ENCODE peak calls at places on chromosomes 12 and 14, in four cellular contexts. One of them, this sample, is unnamed.

GRCh38 chr12:78534311-78534710 is 330.3 kb upstream of the SYT1 start:
- DNase-seq in activated naive CD4-positive, alpha-beta T cell treated with Interleukin-2 at 50 U/mL for 16 hours: no peak
- DNase-seq in frontal cortex: no peak
- DNase-seq in cardiac fibroblast: no peak
- DNase-seq in this sample: no peak

GRCh38 chr14:21796912-21797311 is 123.3 kb upstream of the OR4E1 start:
- DNase-seq in activated naive CD4-positive, alpha-beta T cell treated with Interleukin-2 at 50 U/mL for 16 hours: no peak
- DNase-seq in frontal cortex: no peak
- DNase-seq in cardiac fibroblast: no peak
- DNase-seq in this sample: no peak

GRCh38 chr12:1778911-1779310 is 41.5 kb upstream of the LRTM2 start:
- DNase-seq in activated naive CD4-positive, alpha-beta T cell treated with Interleukin-2 at 50 U/mL for 16 hours: no peak
- DNase-seq in frontal cortex: no peak
- DNase-seq in cardiac fibroblast: peak
- DNase-seq in this sample: no peak

GRCh38 chr12:83664650-83665049 is 977.9 kb downstream of the TMTC2 start:
- DNase-seq in activated naive CD4-positive, alpha-beta T cell treated with Interleukin-2 at 50 U/mL for 16 hours: no peak
- DNase-seq in frontal cortex: no peak
- DNase-seq in cardiac fibroblast: no peak
- DNase-seq in this sample: no peak

GRCh38 chr12:89372584-89373370 is 20.5 kb upstream of the DUSP6 start:
- DNase-seq in activated naive CD4-positive, alpha-beta T cell treated with Interleukin-2 at 50 U/mL for 16 hours: no peak
- DNase-seq in frontal cortex: no peak
- DNase-seq in cardiac fibroblast: peak
- DNase-seq in this sample: no peak

GRCh38 chr14:78075610-78076277 is 94.4 kb upstream of the NRXN3 start:
- DNase-seq in activated naive CD4-positive, alpha-beta T cell treated with Interleukin-2 at 50 U/mL for 16 hours: no peak
- DNase-seq in frontal cortex: no peak
- DNase-seq in cardiac fibroblast: no peak
- DNase-seq in this sample: no peak

GRCh38 chr12:126224032-126224431 is 1158.8 kb downstream of the AACS start:
- DNase-seq in activated naive CD4-positive, alpha-beta T cell treated with Interleukin-2 at 50 U/mL for 16 hours: no peak
- DNase-seq in frontal cortex: no peak
- DNase-seq in cardiac fibroblast: no peak
- DNase-seq in this sample: no peak

GRCh38 chr12:34625116-34625515 is 602.8 kb downstream of the ALG10 start:
- DNase-seq in activated naive CD4-positive, alpha-beta T cell treated with Interleukin-2 at 50 U/mL for 16 hours: no peak
- DNase-seq in frontal cortex: no peak
- DNase-seq in cardiac fibroblast: no peak
- DNase-seq in this sample: no peak

GRCh38 chr14:26415618-26416123 is 182.2 kb downstream of the NOVA1 start:
- DNase-seq in activated naive CD4-positive, alpha-beta T cell treated with Interleukin-2 at 50 U/mL for 16 hours: no peak
- DNase-seq in frontal cortex: no peak
- DNase-seq in cardiac fibroblast: no peak
- DNase-seq in this sample: no peak

GRCh38 chr12:53999596-54000104 is 311 bp upstream of the HOXC9 start:
- DNase-seq in activated naive CD4-positive, alpha-beta T cell treated with Interleukin-2 at 50 U/mL for 16 hours: no peak
- DNase-seq in frontal cortex: no peak
- DNase-seq in cardiac fibroblast: no peak
- DNase-seq in this sample: no peak

GRCh38 chr14:72643317-72643801 is 250.5 kb downstream of the DPF3 start:
- DNase-seq in activated naive CD4-positive, alpha-beta T cell treated with Interleukin-2 at 50 U/mL for 16 hours: no peak
- DNase-seq in frontal cortex: peak
- DNase-seq in cardiac fibroblast: peak
- DNase-seq in this sample: peak

GRCh38 chr14:54338696-54339317 is 58.0 kb upstream of the CDKN3 start:
- DNase-seq in activated naive CD4-positive, alpha-beta T cell treated with Interleukin-2 at 50 U/mL for 16 hours: no peak
- DNase-seq in frontal cortex: no peak
- DNase-seq in cardiac fibroblast: peak
- DNase-seq in this sample: no peak

GRCh38 chr12:131702573-131702877 is 8.4 kb upstream of the SFSWAP start:
- DNase-seq in activated naive CD4-positive, alpha-beta T cell treated with Interleukin-2 at 50 U/mL for 16 hours: no peak
- DNase-seq in frontal cortex: no peak
- DNase-seq in cardiac fibroblast: no peak
- DNase-seq in this sample: no peak

GRCh38 chr14:36254020-36254614 is 66.3 kb downstream of the MBIP start:
- DNase-seq in activated naive CD4-positive, alpha-beta T cell treated with Interleukin-2 at 50 U/mL for 16 hours: no peak
- DNase-seq in frontal cortex: no peak
- DNase-seq in cardiac fibroblast: peak
- DNase-seq in this sample: no peak

GRCh38 chr14:87309557-87309956 is 683.4 kb downstream of the GALC start:
- DNase-seq in activated naive CD4-positive, alpha-beta T cell treated with Interleukin-2 at 50 U/mL for 16 hours: no peak
- DNase-seq in frontal cortex: no peak
- DNase-seq in cardiac fibroblast: no peak
- DNase-seq in this sample: no peak

GRCh38 chr12:108805136-108805535 is 52.2 kb downstream of the SSH1 start:
- DNase-seq in activated naive CD4-positive, alpha-beta T cell treated with Interleukin-2 at 50 U/mL for 16 hours: no peak
- DNase-seq in frontal cortex: no peak
- DNase-seq in cardiac fibroblast: peak
- DNase-seq in this sample: no peak

GRCh38 chr12:10553148-10553547 is 47.5 kb downstream of the EIF2S3B start:
- DNase-seq in activated naive CD4-positive, alpha-beta T cell treated with Interleukin-2 at 50 U/mL for 16 hours: no peak
- DNase-seq in frontal cortex: no peak
- DNase-seq in cardiac fibroblast: no peak
- DNase-seq in this sample: no peak

GRCh38 chr12:104181313-104181712 is 34.3 kb upstream of the TXNRD1 start:
- DNase-seq in activated naive CD4-positive, alpha-beta T cell treated with Interleukin-2 at 50 U/mL for 16 hours: no peak
- DNase-seq in frontal cortex: no peak
- DNase-seq in cardiac fibroblast: peak
- DNase-seq in this sample: no peak

GRCh38 chr12:54036620-54037359 is 3.9 kb downstream of the HOXC5 start:
- DNase-seq in activated naive CD4-positive, alpha-beta T cell treated with Interleukin-2 at 50 U/mL for 16 hours: no peak
- DNase-seq in frontal cortex: no peak
- DNase-seq in cardiac fibroblast: no peak
- DNase-seq in this sample: no peak

GRCh38 chr12:111975161-111975931 is 37.6 kb downstream of the TMEM116 start:
- DNase-seq in activated naive CD4-positive, alpha-beta T cell treated with Interleukin-2 at 50 U/mL for 16 hours: no peak
- DNase-seq in frontal cortex: no peak
- DNase-seq in cardiac fibroblast: no peak
- DNase-seq in this sample: no peak

GRCh38 chr14:59688224-59689170 is 111.9 kb upstream of the CCDC175 start:
- DNase-seq in activated naive CD4-positive, alpha-beta T cell treated with Interleukin-2 at 50 U/mL for 16 hours: no peak
- DNase-seq in frontal cortex: no peak
- DNase-seq in cardiac fibroblast: peak
- DNase-seq in this sample: no peak

GRCh38 chr14:69968151-69968550 is 88.9 kb downstream of the SMOC1 start:
- DNase-seq in activated naive CD4-positive, alpha-beta T cell treated with Interleukin-2 at 50 U/mL for 16 hours: no peak
- DNase-seq in frontal cortex: no peak
- DNase-seq in cardiac fibroblast: no peak
- DNase-seq in this sample: no peak

GRCh38 chr12:123602651-123603195 is 824 bp downstream of the DDX55 start:
- DNase-seq in activated naive CD4-positive, alpha-beta T cell treated with Interleukin-2 at 50 U/mL for 16 hours: peak
- DNase-seq in frontal cortex: no peak
- DNase-seq in cardiac fibroblast: peak
- DNase-seq in this sample: no peak

GRCh38 chr14:35533357-35534129 is 421 bp upstream of the INSM2 start:
- DNase-seq in activated naive CD4-positive, alpha-beta T cell treated with Interleukin-2 at 50 U/mL for 16 hours: peak
- DNase-seq in frontal cortex: peak
- DNase-seq in cardiac fibroblast: peak
- DNase-seq in this sample: peak

GRCh38 chr12:75289678-75290200 is 40.4 kb downstream of the CAPS2 start:
- DNase-seq in activated naive CD4-positive, alpha-beta T cell treated with Interleukin-2 at 50 U/mL for 16 hours: no peak
- DNase-seq in frontal cortex: no peak
- DNase-seq in cardiac fibroblast: peak
- DNase-seq in this sample: no peak

GRCh38 chr12:53065470-53065869 is 13.7 kb downstream of the SPRYD3 start:
- DNase-seq in activated naive CD4-positive, alpha-beta T cell treated with Interleukin-2 at 50 U/mL for 16 hours: no peak
- DNase-seq in frontal cortex: no peak
- DNase-seq in cardiac fibroblast: no peak
- DNase-seq in this sample: no peak

GRCh38 chr14:69943084-69943797 is 64.0 kb downstream of the SMOC1 start:
- DNase-seq in activated naive CD4-positive, alpha-beta T cell treated with Interleukin-2 at 50 U/mL for 16 hours: no peak
- DNase-seq in frontal cortex: no peak
- DNase-seq in cardiac fibroblast: no peak
- DNase-seq in this sample: no peak

GRCh38 chr12:124749725-124750124 is 113.9 kb downstream of the SCARB1 start:
- DNase-seq in activated naive CD4-positive, alpha-beta T cell treated with Interleukin-2 at 50 U/mL for 16 hours: no peak
- DNase-seq in frontal cortex: no peak
- DNase-seq in cardiac fibroblast: no peak
- DNase-seq in this sample: no peak

GRCh38 chr12:119659289-119659897 is 8.5 kb upstream of the PRKAB1 start:
- DNase-seq in activated naive CD4-positive, alpha-beta T cell treated with Interleukin-2 at 50 U/mL for 16 hours: peak
- DNase-seq in frontal cortex: peak
- DNase-seq in cardiac fibroblast: peak
- DNase-seq in this sample: no peak

GRCh38 chr14:101252443-101253214 is 308.7 kb upstream of the DIO3 start:
- DNase-seq in activated naive CD4-positive, alpha-beta T cell treated with Interleukin-2 at 50 U/mL for 16 hours: no peak
- DNase-seq in frontal cortex: no peak
- DNase-seq in cardiac fibroblast: no peak
- DNase-seq in this sample: no peak

GRCh38 chr14:54653764-54654469 is 87.0 kb downstream of the SAMD4A start:
- DNase-seq in activated naive CD4-positive, alpha-beta T cell treated with Interleukin-2 at 50 U/mL for 16 hours: no peak
- DNase-seq in frontal cortex: no peak
- DNase-seq in cardiac fibroblast: peak
- DNase-seq in this sample: no peak

GRCh38 chr12:124497658-124498057 is 69.8 kb downstream of the NCOR2 start:
- DNase-seq in activated naive CD4-positive, alpha-beta T cell treated with Interleukin-2 at 50 U/mL for 16 hours: no peak
- DNase-seq in frontal cortex: peak
- DNase-seq in cardiac fibroblast: peak
- DNase-seq in this sample: no peak

GRCh38 chr12:75568387-75568786 is 57.0 kb upstream of the KRR1 start:
- DNase-seq in activated naive CD4-positive, alpha-beta T cell treated with Interleukin-2 at 50 U/mL for 16 hours: no peak
- DNase-seq in frontal cortex: no peak
- DNase-seq in cardiac fibroblast: peak
- DNase-seq in this sample: no peak

GRCh38 chr14:106872619-106873446 is 1346.5 kb downstream of the TMEM121 start:
- DNase-seq in activated naive CD4-positive, alpha-beta T cell treated with Interleukin-2 at 50 U/mL for 16 hours: peak
- DNase-seq in frontal cortex: no peak
- DNase-seq in cardiac fibroblast: no peak
- DNase-seq in this sample: peak

GRCh38 chr12:109130755-109131521 is 14.6 kb downstream of the ACACB start:
- DNase-seq in activated naive CD4-positive, alpha-beta T cell treated with Interleukin-2 at 50 U/mL for 16 hours: no peak
- DNase-seq in frontal cortex: peak
- DNase-seq in cardiac fibroblast: no peak
- DNase-seq in this sample: no peak

GRCh38 chr14:101852785-101853184 is 91.3 kb downstream of the PPP2R5C start:
- DNase-seq in activated naive CD4-positive, alpha-beta T cell treated with Interleukin-2 at 50 U/mL for 16 hours: no peak
- DNase-seq in frontal cortex: no peak
- DNase-seq in cardiac fibroblast: no peak
- DNase-seq in this sample: no peak

This sample was measured in GOT3.